ENCODE peak calls at places on chromosomes 16 and 17, in nine cellular contexts. A is transverse colon, E is breast epithelium, H is sigmoid colon, L is HCT116, J is stomach, S is GM12891, M is prostate gland, I is esophagus muscularis mucosa. U is an unnamed sample.

GRCh38 chr17:74514632-74515035 is 16.6 kb downstream of the CD300LB start:
- DNase-seq in L (no peak), H (peak), I (no peak), E (peak), A (no peak), J (peak), M (no peak), S (no peak), U (no peak)

GRCh38 chr17:74491645-74492044 is 25.2 kb downstream of the CD300A start:
- DNase-seq in A (no peak), I (no peak), J (no peak), L (no peak), E (no peak), M (no peak), H (no peak), S (no peak), U (no peak)

GRCh38 chr17:42026821-42027539 is 7.1 kb downstream of the NKIRAS2 start:
- DNase-seq in A (no peak), L (no peak), S (no peak), M (no peak), I (no peak), E (no peak), J (no peak), H (no peak), U (peak)

GRCh38 chr17:56707312-56708219 is 114.1 kb downstream of the NOG start:
- DNase-seq in S (no peak), I (no peak), E (no peak), H (no peak), M (no peak), J (no peak), L (no peak), A (no peak), U (no peak)

GRCh38 chr17:12744298-12744697 is 45.0 kb upstream of the ARHGAP44 start:
- DNase-seq in H (no peak), S (no peak), I (no peak), A (no peak), L (no peak), J (no peak), M (no peak), E (no peak), U (peak)

GRCh38 chr16:63337264-63337663 is 1301.0 kb upstream of the CDH8 start:
- DNase-seq in I (no peak), L (no peak), S (no peak), H (no peak), E (no peak), M (no peak), A (no peak), J (no peak), U (no peak)

GRCh38 chr17:63150994-63151464 is 185.0 kb downstream of the TANC2 start:
- DNase-seq in H (no peak), E (no peak), S (no peak), J (no peak), M (no peak), L (no peak), I (no peak), A (no peak), U (no peak)

GRCh38 chr16:24539850-24540484 is 601 bp downstream of the RBBP6 start:
- DNase-seq in M (peak), I (no peak), E (peak), A (peak), H (peak), L (no peak), J (peak), S (peak), U (peak)

GRCh38 chr16:78505544-78506371 is 406.3 kb downstream of the WWOX start:
- DNase-seq in I (no peak), L (no peak), A (peak), M (no peak), J (peak), E (peak), S (no peak), H (peak), U (no peak)

GRCh38 chr16:78503501-78504110 is 404.2 kb downstream of the WWOX start:
- DNase-seq in H (peak), M (peak), E (no peak), I (no peak), A (peak), L (peak), J (peak), S (peak), U (no peak)

GRCh38 chr16:78507576-78507975 is 408.1 kb downstream of the WWOX start:
- DNase-seq in E (no peak), L (no peak), A (no peak), S (no peak), J (no peak), M (no peak), H (no peak), I (no peak), U (no peak)

GRCh38 chr16:78504391-78504945 is 405.0 kb downstream of the WWOX start:
- DNase-seq in H (peak), M (no peak), S (no peak), E (no peak), J (peak), A (peak), L (no peak), I (no peak), U (no peak)

GRCh38 chr16:78506372-78507193 is 407.1 kb downstream of the WWOX start:
- DNase-seq in J (no peak), I (no peak), H (no peak), S (no peak), L (no peak), E (no peak), M (no peak), A (no peak), U (no peak)
- TF ChIP-seq POLR2AphosphoS5 in J (no peak), I (no peak), H (no peak), S (no peak), L (no peak), E (no peak), M (no peak), A (no peak), U (no peak)

GRCh38 chr16:82943371-82943770 is 316.6 kb downstream of the CDH13 start:
- DNase-seq in I (no peak), A (no peak), L (no peak), E (no peak), M (no peak), J (no peak), S (no peak), H (no peak), U (no peak)

GRCh38 chr16:82947675-82948074 is 320.9 kb downstream of the CDH13 start:
- DNase-seq in L (no peak), M (no peak), E (no peak), I (no peak), A (no peak), S (no peak), J (no peak), H (no peak), U (no peak)

GRCh38 chr16:82949016-82949415 is 322.2 kb downstream of the CDH13 start:
- DNase-seq in S (no peak), L (no peak), A (no peak), J (no peak), H (no peak), E (no peak), M (no peak), I (no peak), U (no peak)

GRCh38 chr16:82945420-82946096 is 318.8 kb downstream of the CDH13 start:
- DNase-seq in L (no peak), M (no peak), A (no peak), J (no peak), S (no peak), E (no peak), I (no peak), H (no peak), U (no peak)
- TF ChIP-seq POLR2A in L (no peak), M (no peak), A (no peak), J (no peak), S (no peak), E (no peak), I (no peak), H (no peak), U (no peak)

DNA sequence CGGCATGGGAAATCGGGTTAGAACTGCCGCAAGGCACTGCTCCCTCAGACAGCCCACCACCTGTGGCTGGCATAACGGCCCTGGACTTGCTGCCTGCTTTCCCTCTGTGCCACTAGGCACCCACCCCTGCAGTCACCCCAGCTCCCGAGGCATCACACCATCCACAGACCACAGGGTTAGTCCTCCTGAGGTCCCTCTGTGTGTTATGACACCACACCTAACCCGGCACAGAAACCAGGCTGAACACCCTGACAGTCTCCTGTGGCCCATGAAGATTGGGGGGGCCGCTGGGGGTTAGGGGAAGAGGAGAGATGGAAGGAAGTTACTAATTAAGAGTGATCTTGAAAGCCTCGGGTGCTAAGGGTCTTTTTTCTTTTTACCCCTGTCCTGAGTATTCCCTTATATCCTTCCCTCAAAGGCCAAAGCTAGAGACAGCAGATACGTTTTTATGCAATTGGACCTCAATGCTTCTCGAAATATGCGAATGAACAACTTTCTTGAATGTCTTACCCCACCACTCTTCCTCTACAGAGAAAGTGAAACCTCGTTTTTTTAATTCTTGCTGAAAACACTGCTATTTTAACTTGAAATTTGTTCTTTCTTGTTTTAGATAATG is 7.0 kb downstream of the CYTH1 start:
- DNase-seq in A (peak), L (no peak), E (no peak), J (no peak), I (no peak), S (no peak), H (peak), M (no peak), U (peak)
- TF ChIP-seq POLR2AphosphoS5 in A (no peak), L (no peak), E (no peak), J (no peak), I (no peak), S (peak), H (no peak), M (no peak), U (peak)

DNA sequence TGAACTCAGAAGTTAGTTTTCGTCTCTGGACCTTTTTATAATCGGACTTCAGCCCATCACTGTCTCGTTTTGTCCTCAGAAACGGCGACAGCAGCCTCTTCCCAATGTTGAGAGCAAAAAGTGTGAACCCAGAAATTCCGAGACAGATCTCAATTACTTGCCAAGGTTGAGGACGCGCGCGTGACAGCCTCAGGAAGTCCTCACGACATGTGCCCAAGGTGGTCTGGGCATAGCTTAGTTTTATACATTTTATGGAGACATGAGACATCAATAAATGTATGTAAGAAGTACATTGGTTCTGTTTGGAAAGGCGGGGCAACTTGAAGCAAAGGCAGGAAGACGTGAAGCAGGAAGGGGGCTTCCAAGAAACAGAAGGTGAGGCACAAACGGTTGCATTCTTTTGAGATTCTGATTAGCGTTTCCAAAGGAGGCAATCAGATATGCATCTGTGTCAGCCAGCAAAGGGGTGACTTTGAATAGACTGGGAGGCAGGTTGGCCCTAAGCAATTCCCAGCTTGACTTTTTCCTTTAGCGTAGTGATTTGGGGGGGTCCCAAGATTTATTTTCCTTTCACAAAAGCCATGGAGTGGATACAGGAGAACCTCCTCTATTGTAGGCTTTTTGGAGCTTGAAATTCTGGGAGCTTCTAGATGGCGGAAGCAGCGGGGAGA is 583 bp upstream of the ZNF747 start:
- DNase-seq in H (no peak), S (no peak), M (no peak), E (no peak), I (no peak), J (no peak), A (no peak), L (no peak), U (no peak)
- TF ChIP-seq POLR2A in H (no peak), S (peak), M (no peak), E (peak), I (no peak), J (no peak), A (peak), L (peak), U (no peak)

DNA sequence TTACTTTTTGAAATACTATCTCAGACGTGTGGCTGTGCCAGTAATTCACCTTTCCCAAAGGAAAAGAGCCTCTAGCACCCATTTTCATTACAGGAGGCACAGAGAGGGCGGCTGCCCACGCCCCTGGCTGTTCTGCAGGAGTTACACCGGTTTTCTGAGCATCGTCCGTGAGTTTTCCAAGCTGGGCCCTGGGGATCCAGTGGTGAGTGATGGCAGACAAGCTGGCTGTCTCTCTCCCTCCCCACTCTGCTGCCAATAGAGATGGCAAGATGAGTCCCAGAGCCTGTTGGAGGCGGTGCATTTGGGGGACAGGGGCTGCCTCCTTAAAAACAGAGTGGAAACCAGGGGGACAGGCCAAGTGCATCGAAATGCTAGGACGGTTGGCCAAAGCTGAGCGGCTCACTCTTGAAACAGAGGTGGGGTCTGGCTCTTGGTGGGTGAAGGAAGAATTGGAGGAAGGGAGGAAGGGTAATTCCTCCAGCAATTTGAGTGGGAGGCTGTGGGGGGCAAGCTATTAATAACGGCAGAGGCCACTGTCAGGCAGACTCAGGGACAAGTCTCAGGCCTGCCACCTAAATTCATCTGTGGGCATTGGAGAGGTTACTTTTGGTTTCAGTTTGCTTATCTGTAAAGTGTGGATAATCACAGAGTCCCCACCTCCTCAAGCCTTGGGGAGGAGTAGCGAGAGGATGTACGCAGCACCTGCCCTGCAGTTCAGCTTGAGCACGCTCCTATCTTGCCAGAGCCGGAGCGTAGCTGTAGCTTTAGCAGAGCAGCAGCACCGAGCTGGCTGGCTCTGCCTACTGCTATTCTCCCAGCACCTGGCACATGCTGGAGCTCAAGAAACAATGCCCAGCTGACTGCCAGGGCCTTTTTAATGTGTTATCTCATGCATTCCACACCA is 7.5 kb upstream of the NOS2 start:
- DNase-seq in S (peak), L (no peak), E (no peak), A (peak), H (no peak), I (no peak), M (no peak), J (peak), U (peak)
- TF ChIP-seq POLR2AphosphoS5 in S (no peak), L (no peak), E (no peak), A (no peak), H (no peak), I (no peak), M (no peak), J (no peak), U (peak)

GRCh38 chr17:43528988-43529814 is 16.9 kb downstream of the ETV4 start:
- DNase-seq in S (no peak), H (no peak), A (no peak), J (no peak), M (no peak), I (no peak), L (no peak), E (no peak), U (peak)

GRCh38 chr17:43529977-43530302 is 16.2 kb downstream of the ETV4 start:
- DNase-seq in J (no peak), A (no peak), M (no peak), E (no peak), S (no peak), I (no peak), H (no peak), L (no peak), U (no peak)

GRCh38 chr17:43531082-43531378 is 15.1 kb downstream of the ETV4 start:
- DNase-seq in E (no peak), S (no peak), A (no peak), L (no peak), H (no peak), I (no peak), J (no peak), M (no peak), U (no peak)

GRCh38 chr17:43531955-43532354 is 14.2 kb downstream of the ETV4 start:
- DNase-seq in E (no peak), S (no peak), H (no peak), M (no peak), L (no peak), J (no peak), A (no peak), I (no peak), U (peak)

DNA sequence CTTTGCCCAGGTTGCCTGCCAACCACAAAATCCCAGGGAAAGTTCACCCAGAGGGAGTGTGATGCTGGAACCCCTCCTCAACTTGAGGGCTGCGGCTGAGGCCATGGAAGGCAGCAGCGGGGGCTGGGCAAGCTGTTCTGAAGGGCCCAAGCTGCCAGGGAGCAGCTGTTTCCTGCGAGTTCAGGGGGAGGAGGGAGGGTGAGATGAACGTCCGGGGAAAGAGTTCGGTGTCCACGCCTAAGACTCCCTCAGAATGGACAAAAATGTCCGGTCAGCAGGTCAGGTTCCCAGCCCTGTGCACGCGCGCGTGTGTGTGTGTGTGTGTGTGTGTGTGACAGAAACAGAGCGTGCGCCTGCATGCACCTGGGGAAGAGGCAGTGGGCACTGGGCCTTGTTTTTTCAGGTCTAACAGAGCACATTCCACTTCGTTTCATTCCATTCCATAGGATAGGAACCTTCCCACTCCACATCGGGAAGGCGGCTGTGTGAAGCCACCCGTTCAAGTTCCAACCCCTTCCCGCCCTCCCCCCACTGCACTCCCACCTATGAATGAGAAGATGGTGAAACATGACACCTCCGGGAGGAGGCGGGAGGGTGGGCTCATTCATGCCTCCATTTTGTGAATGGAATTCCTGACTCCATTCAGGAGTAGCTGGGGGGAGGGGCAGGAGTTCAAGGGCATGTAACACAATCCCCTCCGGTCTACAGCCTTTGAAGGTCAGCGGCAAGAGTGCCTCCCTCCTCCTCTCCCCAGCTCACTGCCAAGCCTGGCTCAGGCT is 15.6 kb downstream of the ETV4 start:
- DNase-seq in E (peak), L (peak), I (no peak), J (peak), A (no peak), M (peak), S (no peak), H (peak), U (peak)
- TF ChIP-seq POLR2A in E (no peak), L (peak), I (no peak), J (no peak), A (no peak), M (no peak), S (no peak), H (no peak), U (no peak)

GRCh38 chr17:10151667-10152496 is 46.5 kb downstream of the GAS7 start:
- DNase-seq in M (no peak), A (peak), L (no peak), S (no peak), H (peak), J (peak), E (no peak), I (no peak), U (no peak)
- TF ChIP-seq POLR2AphosphoS5 in M (no peak), A (no peak), L (no peak), S (no peak), H (peak), J (no peak), E (no peak), I (no peak), U (no peak)

DNA sequence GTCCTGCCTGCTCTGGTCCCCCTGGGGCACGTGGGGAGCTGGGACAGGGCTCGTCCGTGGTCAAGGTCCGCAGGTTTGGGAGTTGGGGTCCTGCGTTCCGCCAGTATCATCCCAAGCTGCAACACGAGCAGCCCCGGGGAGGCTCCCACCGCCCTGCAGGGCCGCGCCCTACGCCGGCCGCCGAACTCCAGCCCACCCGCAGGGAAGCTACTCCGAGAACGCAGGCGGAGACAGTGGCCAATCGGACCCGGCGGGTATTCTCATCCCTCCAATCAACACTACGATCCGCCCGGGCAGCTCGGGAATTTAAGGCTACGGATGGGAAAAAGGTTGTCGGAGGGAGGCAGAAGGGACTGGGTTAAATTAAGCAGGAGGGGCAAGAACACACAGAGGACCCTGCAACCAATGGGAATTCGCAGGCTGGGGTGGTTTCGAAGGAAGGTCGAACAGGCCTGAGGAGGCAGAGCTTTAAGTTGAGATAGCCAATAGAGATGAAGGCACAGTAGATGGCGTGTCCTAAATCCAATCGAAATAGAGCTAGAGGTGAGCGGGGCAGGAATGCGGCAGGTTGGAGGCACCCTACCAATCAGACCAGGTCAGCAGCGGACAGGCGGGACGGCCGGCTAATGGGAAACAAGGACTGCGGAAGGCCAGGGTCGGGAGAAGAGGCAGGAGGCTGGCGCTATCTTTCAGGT is 626 bp downstream of the SPAG7 start:
- DNase-seq in L (peak), S (peak), E (peak), M (peak), H (peak), A (peak), J (peak), I (peak), U (peak)
- TF ChIP-seq POLR2A in L (no peak), S (peak), E (no peak), M (peak), H (peak), A (peak), J (no peak), I (peak), U (no peak)